ENCODE peak calls at places on chromosome 3, in six cellular contexts. N, V, R, W, F and H are unnamed samples.

GRCh38 chr3:166554006-166554405 is 716.8 kb upstream of the BCHE start:
- DNase-seq in N (no peak), V (no peak), R (no peak), W (no peak), F (no peak), H (no peak)

GRCh38 chr3:56157693-56158092 is 310.6 kb downstream of the ERC2 start:
- DNase-seq in N (peak), V (no peak), R (no peak), W (peak), F (peak), H (peak)

GRCh38 chr3:95272791-95273190 is 1209.9 kb downstream of the NSUN3 start:
- DNase-seq in N (no peak), V (no peak), R (no peak), W (no peak), F (no peak), H (no peak)

GRCh38 chr3:96813820-96814580 is 394 bp upstream of the EPHA6 start:
- DNase-seq in N (peak), V (peak), R (peak), W (peak), F (peak), H (peak)

GRCh38 chr3:173410836-173411235 is 13.3 kb downstream of the NLGN1 start:
- DNase-seq in N (no peak), V (no peak), R (no peak), W (peak), F (no peak), H (no peak)

GRCh38 chr3:139935866-139936817 is 1.2 kb downstream of the CLSTN2 start:
- DNase-seq in N (no peak), V (peak), R (peak), W (peak), F (no peak), H (peak)

GRCh38 chr3:134087046-134087974 is 57.6 kb upstream of the SLCO2A1 start:
- DNase-seq in N (peak), V (no peak), R (no peak), W (no peak), F (no peak), H (no peak)

GRCh38 chr3:128603811-128604447 is 46.7 kb downstream of the RPN1 start:
- DNase-seq in N (no peak), V (no peak), R (no peak), W (no peak), F (no peak), H (no peak)

GRCh38 chr3:13013151-13013561 is 60.1 kb downstream of the IQSEC1 start:
- DNase-seq in N (no peak), V (no peak), R (no peak), W (no peak), F (peak), H (no peak)

GRCh38 chr3:126573492-126574117 is 14.9 kb upstream of the C3orf22 start:
- DNase-seq in N (no peak), V (peak), R (no peak), W (no peak), F (no peak), H (no peak)
- H3K27ac ChIP-seq in N (no peak), V (peak), R (no peak), W (no peak), F (no peak), H (no peak)

DNA sequence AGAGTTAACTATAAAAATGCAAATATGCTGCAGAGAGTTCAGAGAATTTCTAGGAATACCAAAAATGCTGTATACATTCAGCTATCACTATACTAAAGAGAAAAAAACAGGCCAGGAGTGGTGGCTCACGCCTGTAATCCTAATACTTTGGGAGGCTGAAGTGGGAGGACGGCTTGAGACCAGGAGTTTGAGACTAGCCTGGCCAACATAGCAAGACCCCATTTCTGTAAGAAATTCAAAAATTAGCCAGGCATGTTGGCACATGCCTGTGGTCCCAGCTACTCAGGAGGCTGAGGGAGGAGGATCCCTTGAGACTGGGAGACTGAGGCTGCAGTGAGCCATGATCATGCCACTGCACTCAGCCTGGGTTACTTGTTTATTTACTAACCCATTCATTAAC is 74.7 kb upstream of the SLC12A8 start:
- DNase-seq in N (no peak), V (no peak), R (no peak), W (no peak), F (no peak), H (no peak)
- H3K27ac ChIP-seq in N (no peak), V (no peak), R (no peak), W (no peak), F (no peak), H (no peak)

GRCh38 chr3:34363871-34364270 is 565.4 kb downstream of the PDCD6IP start:
- DNase-seq in N (no peak), V (no peak), R (no peak), W (no peak), F (no peak), H (no peak)

GRCh38 chr3:34361921-34362320 is 563.5 kb downstream of the PDCD6IP start:
- DNase-seq in N (no peak), V (no peak), R (no peak), W (no peak), F (no peak), H (no peak)

GRCh38 chr3:34365766-34366165 is 567.3 kb downstream of the PDCD6IP start:
- DNase-seq in N (no peak), V (no peak), R (no peak), W (no peak), F (no peak), H (no peak)

GRCh38 chr3:34364345-34364744 is 565.9 kb downstream of the PDCD6IP start:
- DNase-seq in N (peak), V (no peak), R (no peak), W (peak), F (no peak), H (no peak)

DNA sequence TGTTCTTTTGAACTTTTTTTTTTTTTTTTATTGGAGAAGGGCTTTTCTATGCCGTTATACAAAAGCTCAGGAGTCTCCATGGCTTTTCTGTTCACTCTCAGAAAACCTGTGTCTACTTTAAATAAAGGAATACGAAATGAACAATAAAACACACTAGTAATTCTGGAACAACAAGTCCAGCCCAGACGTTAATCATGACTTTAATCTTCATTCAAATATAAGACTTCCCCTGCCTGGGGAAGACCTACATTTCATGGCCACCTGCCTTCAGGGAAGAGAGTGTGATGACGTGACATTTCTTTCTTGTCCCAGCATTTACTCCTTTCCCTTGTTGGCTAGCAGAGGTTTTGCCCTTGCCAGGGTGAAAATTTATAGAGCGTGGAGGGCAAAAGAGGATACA is 564.5 kb downstream of the PDCD6IP start:
- DNase-seq in N (no peak), V (no peak), R (no peak), W (no peak), F (no peak), H (no peak)
- H3K27ac ChIP-seq in N (no peak), V (no peak), R (no peak), W (no peak), F (no peak), H (no peak)

GRCh38 chr3:42533161-42533897 is 30.9 kb downstream of the VIPR1 start:
- DNase-seq in N (no peak), V (no peak), R (no peak), W (peak), F (no peak), H (no peak)
- H3K27ac ChIP-seq in N (no peak), V (no peak), R (no peak), W (no peak), F (no peak), H (no peak)

DNA sequence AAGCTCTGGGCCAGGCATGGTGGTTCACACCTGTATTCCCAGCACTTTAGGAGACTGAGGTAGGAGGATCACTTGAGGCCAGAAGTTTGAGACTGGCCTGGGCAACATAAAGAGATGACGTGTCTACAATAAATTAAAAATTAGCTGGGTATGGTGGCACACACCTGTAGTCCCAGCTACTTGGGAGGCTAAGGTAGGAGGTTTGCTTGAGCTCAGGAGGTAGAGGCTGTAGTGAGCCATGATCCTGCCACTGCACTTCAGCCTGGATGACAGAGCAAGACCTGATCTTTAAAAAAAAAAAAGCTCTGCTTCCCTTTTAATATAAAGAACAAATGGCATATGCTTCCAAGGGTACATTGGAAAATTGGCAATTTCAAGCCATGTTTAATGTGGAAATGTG is 46.7 kb downstream of the FNDC3B start:
- DNase-seq in N (no peak), V (no peak), R (no peak), W (no peak), F (no peak), H (no peak)
- H3K27ac ChIP-seq in N (no peak), V (no peak), R (no peak), W (no peak), F (no peak), H (no peak)

GRCh38 chr3:102671005-102671404 is 236.2 kb downstream of the ZPLD1 start:
- DNase-seq in N (no peak), V (no peak), R (no peak), W (no peak), F (no peak), H (no peak)
- H3K27ac ChIP-seq in N (no peak), V (no peak), R (no peak), W (no peak), F (no peak), H (no peak)

GRCh38 chr3:47283193-47283537 is 421 bp downstream of the KLHL18 start:
- DNase-seq in N (peak), V (peak), R (no peak), W (no peak), F (no peak), H (no peak)
- H3K27ac ChIP-seq in N (peak), V (peak), R (peak), W (no peak), F (peak), H (peak)

GRCh38 chr3:142225885-142226215 is 465 bp upstream of the GK5 start:
- DNase-seq in N (no peak), V (no peak), R (no peak), W (no peak), F (no peak), H (no peak)
- H3K27ac ChIP-seq in N (peak), V (peak), R (peak), W (no peak), F (peak), H (peak)

DNA sequence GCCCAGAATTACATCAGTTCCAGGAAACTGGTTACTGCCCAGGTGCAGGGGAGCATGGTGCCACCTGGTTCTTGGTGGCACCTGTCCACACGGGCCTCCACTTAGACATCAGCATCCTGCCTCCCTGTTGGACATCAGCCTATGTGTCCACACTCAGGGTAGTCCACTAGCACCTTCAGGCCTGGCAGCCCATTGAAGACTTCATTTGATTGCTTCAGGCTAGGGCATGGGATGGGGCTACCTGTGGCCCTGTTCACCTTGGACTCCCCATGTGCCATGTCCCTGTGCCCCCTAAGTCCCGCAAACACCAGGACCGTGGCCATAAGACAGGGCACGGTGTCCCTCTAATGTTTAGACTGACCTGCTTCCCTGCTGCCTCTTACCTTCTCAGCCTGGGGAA is 30.9 kb downstream of the CYP8B1 start:
- DNase-seq in N (no peak), V (no peak), R (no peak), W (no peak), F (no peak), H (no peak)
- H3K27ac ChIP-seq in N (no peak), V (peak), R (peak), W (no peak), F (peak), H (no peak)